ENCODE peak calls at places on chromosomes 13 and 19, in ten cellular contexts. B is suprapubic skin, H is endothelial cell, W is kidney, P is AG04449, Q is colonic mucosa, A is cardiac muscle cell, T is foreskin fibroblast, N is astrocyte, M is MM.1S. I is an unnamed sample.

GRCh38 chr13:19159181-19159580 is 22.4 kb downstream of the TUBA3C start:
- DNase-seq in B (no peak), H (no peak), W (no peak), P (no peak), Q (no peak), A (no peak), T (no peak), N (no peak), M (no peak), I (no peak)

GRCh38 chr19:13701624-13702023 is 62.7 kb upstream of the MRI1 start:
- DNase-seq in B (no peak), H (no peak), W (no peak), P (no peak), Q (no peak), A (no peak), T (no peak), N (no peak), M (no peak), I (no peak)

GRCh38 chr19:57769345-57770131 is at the start of gene ZNF586:
- DNase-seq in B (peak; percentile 91), H (peak; percentile 84), W (peak; percentile 95), P (peak; percentile 54), Q (peak; percentile 90), A (peak; percentile 96), T (peak; percentile 97), N (peak; percentile 91), M (peak; percentile 96), I (peak; percentile 93)

GRCh38 chr13:114146629-114147028 is 14.2 kb upstream of the RASA3 start:
- DNase-seq in B (peak; percentile 56), H (peak; percentile 53), W (peak; percentile 70), P (no peak), Q (no peak), A (peak; percentile 45), T (no peak), N (no peak), M (no peak), I (no peak)

GRCh38 chr19:10168386-10168948 is 26.3 kb downstream of the DNMT1 start:
- DNase-seq in B (no peak), H (no peak), W (no peak), P (no peak), Q (no peak), A (no peak), T (no peak), N (no peak), M (peak; percentile 83), I (no peak)

GRCh38 chr19:17205237-17206140 is 9.7 kb upstream of the USE1 start:
- DNase-seq in B (no peak), H (peak; percentile 66), W (no peak), P (no peak), Q (peak; percentile 75), A (peak; percentile 72), T (peak; percentile 80), N (no peak), M (peak; percentile 53), I (no peak)

GRCh38 chr13:52665325-52665724 is 12.7 kb downstream of the SUGT1 start:
- DNase-seq in B (no peak), H (no peak), W (no peak), P (no peak), Q (no peak), A (peak; percentile 9), T (peak; percentile 27), N (no peak), M (peak; percentile 26), I (peak; percentile 13)

GRCh38 chr19:42030605-42031004 is 36.6 kb upstream of the ATP1A3 start:
- DNase-seq in B (no peak), H (no peak), W (no peak), P (no peak), Q (no peak), A (no peak), T (no peak), N (no peak), M (no peak), I (no peak)

GRCh38 chr19:17450264-17451075 is 2.0 kb upstream of the TMEM221 start:
- DNase-seq in B (no peak), H (no peak), W (no peak), P (no peak), Q (no peak), A (no peak), T (no peak), N (no peak), M (no peak), I (peak; percentile 51)

GRCh38 chr19:38550376-38550775 is 67.4 kb downstream of the MAP4K1 start:
- DNase-seq in B (no peak), H (no peak), W (no peak), P (no peak), Q (no peak), A (no peak), T (no peak), N (no peak), M (no peak), I (no peak)

GRCh38 chr13:29361716-29362115 is 233.8 kb downstream of the SLC7A1 start:
- DNase-seq in B (no peak), H (no peak), W (no peak), P (no peak), Q (no peak), A (no peak), T (no peak), N (no peak), M (no peak), I (no peak)

GRCh38 chr13:47326061-47326460 is 429.2 kb upstream of the HTR2A start:
- DNase-seq in B (no peak), H (no peak), W (no peak), P (no peak), Q (no peak), A (no peak), T (peak; percentile 94), N (peak; percentile 20), M (no peak), I (no peak)

GRCh38 chr19:8511573-8512101 is 2.3 kb downstream of the ZNF414 start:
- DNase-seq in B (no peak), H (no peak), W (no peak), P (no peak), Q (peak; percentile 53), A (no peak), T (no peak), N (no peak), M (no peak), I (no peak)

GRCh38 chr13:76470991-76471390 is 415.2 kb downstream of the KCTD12 start:
- DNase-seq in B (no peak), H (no peak), W (no peak), P (no peak), Q (no peak), A (peak; percentile 57), T (no peak), N (no peak), M (no peak), I (no peak)

GRCh38 chr19:36915992-36916830 is at the start of the genes ZNF568 and ZNF829:
- DNase-seq in B (peak; percentile 92), H (peak; percentile 77), W (peak; percentile 96), P (peak; percentile 51), Q (peak; percentile 93), A (peak; percentile 93), T (peak; percentile 95), N (peak; percentile 85), M (peak; percentile 49), I (peak; percentile 83)

GRCh38 chr13:113849546-113849945 is 14.3 kb downstream of the GAS6 start:
- DNase-seq in B (no peak), H (no peak), W (no peak), P (no peak), Q (peak; percentile 12), A (no peak), T (no peak), N (no peak), M (no peak), I (no peak)

GRCh38 chr13:37136187-37136586 is 30.7 kb upstream of the CSNK1A1L start:
- DNase-seq in B (no peak), H (no peak), W (no peak), P (no peak), Q (no peak), A (no peak), T (peak; percentile 12), N (peak; percentile 36), M (no peak), I (no peak)

GRCh38 chr19:44687898-44688297 is 11.1 kb upstream of the CEACAM16 start:
- DNase-seq in B (no peak), H (no peak), W (peak; percentile 0), P (no peak), Q (no peak), A (no peak), T (no peak), N (no peak), M (no peak), I (no peak)
- TF ChIP-seq CTCF in B (no peak), H (no peak), W (no peak), P (no peak), Q (no peak), A (no peak), T (no peak), N (no peak), M (no peak), I (no peak)

GRCh38 chr19:30311911-30312310 is 60.3 kb upstream of the ZNF536 start:
- DNase-seq in B (no peak), H (no peak), W (no peak), P (no peak), Q (no peak), A (no peak), T (no peak), N (no peak), M (no peak), I (no peak)
- TF ChIP-seq CTCF in B (no peak), H (no peak), W (no peak), P (no peak), Q (no peak), A (no peak), T (no peak), N (no peak), M (no peak), I (no peak)

GRCh38 chr19:2226051-2226839 is 9.9 kb downstream of the PLEKHJ1 start:
- DNase-seq in B (no peak), H (no peak), W (no peak), P (no peak), Q (no peak), A (no peak), T (no peak), N (no peak), M (no peak), I (no peak)

GRCh38 chr19:2226840-2227360 is 9.2 kb downstream of the PLEKHJ1 start:
- DNase-seq in B (no peak), H (no peak), W (no peak), P (no peak), Q (no peak), A (no peak), T (no peak), N (no peak), M (no peak), I (no peak)

GRCh38 chr19:2228157-2229030 is 7.7 kb downstream of the PLEKHJ1 start:
- DNase-seq in B (no peak), H (no peak), W (no peak), P (no peak), Q (no peak), A (no peak), T (no peak), N (no peak), M (no peak), I (no peak)

GRCh38 chr19:2229103-2230028 is 6.8 kb downstream of the PLEKHJ1 start:
- DNase-seq in B (no peak), H (no peak), W (no peak), P (no peak), Q (no peak), A (no peak), T (no peak), N (no peak), M (no peak), I (no peak)

GRCh38 chr19:2227415-2228156 is 8.5 kb downstream of the PLEKHJ1 start:
- DNase-seq in B (no peak), H (no peak), W (no peak), P (no peak), Q (no peak), A (no peak), T (no peak), N (no peak), M (no peak), I (no peak)
- TF ChIP-seq CTCF in B (no peak), H (no peak), W (no peak), P (no peak), Q (no peak), A (no peak), T (no peak), N (no peak), M (no peak), I (no peak)

GRCh38 chr19:35095667-35096368 is 19.8 kb upstream of the FXYD3 start:
- DNase-seq in B (no peak), H (no peak), W (no peak), P (no peak), Q (no peak), A (no peak), T (peak; percentile 18), N (no peak), M (no peak), I (no peak)
- TF ChIP-seq CTCF in B (no peak), H (no peak), W (no peak), P (no peak), Q (no peak), A (no peak), T (no peak), N (no peak), M (no peak), I (no peak)